ENCODE peak calls at places on chromosomes 4 and X, in six cellular contexts. One of them, this sample, is unnamed.

GRCh38 chr4:8591626-8592365 is 769 bp upstream of the CPZ start:
- DNase-seq in foreskin keratinocyte: no peak
- DNase-seq in HT-29: no peak
- DNase-seq in ecto neural progenitor cell: no peak
- DNase-seq in GM23248: no peak
- DNase-seq in activated CD4-positive, alpha-beta T cell treated with anti-CD3 and anti-CD28 coated beads, Interleukin-2, amount 10 ng/mL, durations not matched to agents 7 days and 5 days: no peak
- DNase-seq in this sample: no peak

GRCh38 chr4:110201502-110201901 is 3.1 kb upstream of the ELOVL6 start:
- DNase-seq in HT-29: no peak
- DNase-seq in ecto neural progenitor cell: no peak
- DNase-seq in GM23248: no peak
- DNase-seq in activated CD4-positive, alpha-beta T cell treated with anti-CD3 and anti-CD28 coated beads, Interleukin-2, amount 10 ng/mL, durations not matched to agents 7 days and 5 days: no peak
- DNase-seq in foreskin keratinocyte: no peak
- DNase-seq in this sample: no peak

GRCh38 chr4:142427456-142427855 is 418.6 kb downstream of the INPP4B start:
- DNase-seq in foreskin keratinocyte: no peak
- DNase-seq in GM23248: no peak
- DNase-seq in HT-29: no peak
- DNase-seq in activated CD4-positive, alpha-beta T cell treated with anti-CD3 and anti-CD28 coated beads, Interleukin-2, amount 10 ng/mL, durations not matched to agents 7 days and 5 days: no peak
- DNase-seq in ecto neural progenitor cell: no peak
- DNase-seq in this sample: no peak

GRCh38 chrX:17842769-17843525 is 18.2 kb downstream of the RAI2 start:
- DNase-seq in ecto neural progenitor cell: no peak
- DNase-seq in GM23248: peak
- DNase-seq in foreskin keratinocyte: no peak
- DNase-seq in HT-29: no peak
- DNase-seq in activated CD4-positive, alpha-beta T cell treated with anti-CD3 and anti-CD28 coated beads, Interleukin-2, amount 10 ng/mL, durations not matched to agents 7 days and 5 days: no peak
- DNase-seq in this sample: no peak

GRCh38 chr4:152910521-152910920 is 25.6 kb upstream of the FHDC1 start:
- DNase-seq in ecto neural progenitor cell: no peak
- DNase-seq in HT-29: no peak
- DNase-seq in GM23248: no peak
- DNase-seq in foreskin keratinocyte: no peak
- DNase-seq in activated CD4-positive, alpha-beta T cell treated with anti-CD3 and anti-CD28 coated beads, Interleukin-2, amount 10 ng/mL, durations not matched to agents 7 days and 5 days: no peak
- DNase-seq in this sample: no peak

GRCh38 chrX:44422631-44423030 is 79.2 kb upstream of the EFHC2 start:
- DNase-seq in foreskin keratinocyte: no peak
- DNase-seq in ecto neural progenitor cell: no peak
- DNase-seq in HT-29: no peak
- DNase-seq in activated CD4-positive, alpha-beta T cell treated with anti-CD3 and anti-CD28 coated beads, Interleukin-2, amount 10 ng/mL, durations not matched to agents 7 days and 5 days: no peak
- DNase-seq in GM23248: peak
- DNase-seq in this sample: no peak

GRCh38 chr4:188869581-188869980 is 730.3 kb downstream of the TRIML1 start:
- DNase-seq in HT-29: no peak
- DNase-seq in activated CD4-positive, alpha-beta T cell treated with anti-CD3 and anti-CD28 coated beads, Interleukin-2, amount 10 ng/mL, durations not matched to agents 7 days and 5 days: no peak
- DNase-seq in GM23248: no peak
- DNase-seq in ecto neural progenitor cell: no peak
- DNase-seq in foreskin keratinocyte: no peak
- DNase-seq in this sample: no peak

GRCh38 chr4:155582971-155583437 is 83.6 kb upstream of the GUCY1A1 start:
- DNase-seq in foreskin keratinocyte: peak
- DNase-seq in ecto neural progenitor cell: no peak
- DNase-seq in HT-29: peak
- DNase-seq in activated CD4-positive, alpha-beta T cell treated with anti-CD3 and anti-CD28 coated beads, Interleukin-2, amount 10 ng/mL, durations not matched to agents 7 days and 5 days: peak
- DNase-seq in GM23248: peak
- DNase-seq in this sample: no peak

GRCh38 chr4:140156529-140157171 is 2.7 kb upstream of the MAML3 start:
- DNase-seq in GM23248: no peak
- DNase-seq in activated CD4-positive, alpha-beta T cell treated with anti-CD3 and anti-CD28 coated beads, Interleukin-2, amount 10 ng/mL, durations not matched to agents 7 days and 5 days: peak
- DNase-seq in HT-29: no peak
- DNase-seq in foreskin keratinocyte: no peak
- DNase-seq in ecto neural progenitor cell: no peak
- DNase-seq in this sample: peak

GRCh38 chr4:87116230-87116629 is 104.2 kb downstream of the KLHL8 start:
- DNase-seq in activated CD4-positive, alpha-beta T cell treated with anti-CD3 and anti-CD28 coated beads, Interleukin-2, amount 10 ng/mL, durations not matched to agents 7 days and 5 days: no peak
- DNase-seq in foreskin keratinocyte: no peak
- DNase-seq in GM23248: no peak
- DNase-seq in ecto neural progenitor cell: no peak
- DNase-seq in HT-29: no peak
- DNase-seq in this sample: no peak

GRCh38 chr4:111847256-111848108 is 297.8 kb upstream of the FAM241A start:
- DNase-seq in activated CD4-positive, alpha-beta T cell treated with anti-CD3 and anti-CD28 coated beads, Interleukin-2, amount 10 ng/mL, durations not matched to agents 7 days and 5 days: no peak
- DNase-seq in foreskin keratinocyte: no peak
- DNase-seq in HT-29: peak
- DNase-seq in ecto neural progenitor cell: no peak
- DNase-seq in GM23248: peak
- DNase-seq in this sample: no peak

GRCh38 chr4:83606435-83606834 is 70.5 kb downstream of the GPAT3 start:
- DNase-seq in activated CD4-positive, alpha-beta T cell treated with anti-CD3 and anti-CD28 coated beads, Interleukin-2, amount 10 ng/mL, durations not matched to agents 7 days and 5 days: no peak
- DNase-seq in HT-29: no peak
- DNase-seq in GM23248: no peak
- DNase-seq in foreskin keratinocyte: no peak
- DNase-seq in ecto neural progenitor cell: no peak
- DNase-seq in this sample: no peak

GRCh38 chrX:106874075-106874474 is 29.1 kb downstream of the RIPPLY1 start:
- DNase-seq in foreskin keratinocyte: no peak
- DNase-seq in HT-29: peak
- DNase-seq in activated CD4-positive, alpha-beta T cell treated with anti-CD3 and anti-CD28 coated beads, Interleukin-2, amount 10 ng/mL, durations not matched to agents 7 days and 5 days: no peak
- DNase-seq in ecto neural progenitor cell: no peak
- DNase-seq in GM23248: peak
- DNase-seq in this sample: no peak

GRCh38 chr4:184959786-184960185 is 58.5 kb upstream of the HELT start:
- DNase-seq in foreskin keratinocyte: no peak
- DNase-seq in GM23248: no peak
- DNase-seq in ecto neural progenitor cell: no peak
- DNase-seq in HT-29: no peak
- DNase-seq in activated CD4-positive, alpha-beta T cell treated with anti-CD3 and anti-CD28 coated beads, Interleukin-2, amount 10 ng/mL, durations not matched to agents 7 days and 5 days: no peak
- DNase-seq in this sample: no peak

GRCh38 chrX:2767631-2768455 is 16.0 kb downstream of the XG start:
- DNase-seq in ecto neural progenitor cell: peak
- DNase-seq in activated CD4-positive, alpha-beta T cell treated with anti-CD3 and anti-CD28 coated beads, Interleukin-2, amount 10 ng/mL, durations not matched to agents 7 days and 5 days: no peak
- DNase-seq in HT-29: no peak
- DNase-seq in foreskin keratinocyte: peak
- DNase-seq in GM23248: peak
- DNase-seq in this sample: no peak

GRCh38 chrX:78103656-78104446 is at the start of gene PGK1:
- DNase-seq in foreskin keratinocyte: peak
- DNase-seq in HT-29: peak
- DNase-seq in GM23248: peak
- DNase-seq in ecto neural progenitor cell: peak
- DNase-seq in activated CD4-positive, alpha-beta T cell treated with anti-CD3 and anti-CD28 coated beads, Interleukin-2, amount 10 ng/mL, durations not matched to agents 7 days and 5 days: peak
- DNase-seq in this sample: peak

GRCh38 chrX:915427-916234 is 285.0 kb downstream of the SHOX start:
- DNase-seq in activated CD4-positive, alpha-beta T cell treated with anti-CD3 and anti-CD28 coated beads, Interleukin-2, amount 10 ng/mL, durations not matched to agents 7 days and 5 days: peak
- DNase-seq in GM23248: no peak
- DNase-seq in ecto neural progenitor cell: no peak
- DNase-seq in HT-29: no peak
- DNase-seq in foreskin keratinocyte: no peak
- DNase-seq in this sample: no peak

GRCh38 chrX:7606253-7606652 is 236.7 kb upstream of the VCX start:
- DNase-seq in activated CD4-positive, alpha-beta T cell treated with anti-CD3 and anti-CD28 coated beads, Interleukin-2, amount 10 ng/mL, durations not matched to agents 7 days and 5 days: no peak
- DNase-seq in HT-29: no peak
- DNase-seq in ecto neural progenitor cell: no peak
- DNase-seq in foreskin keratinocyte: no peak
- DNase-seq in GM23248: no peak
- DNase-seq in this sample: no peak